ENCODE peak calls at places on chromosomes 12 and 14, in eight cellular contexts. J, Z, I, M, C, H, Q and O are unnamed samples.

GRCh38 chr14:77903233-77903632 is 103.3 kb downstream of the ADCK1 start:
- DNase-seq in I (no peak), Q (no peak), J (no peak), H (no peak), M (peak), C (no peak), Z (no peak), O (no peak)

GRCh38 chr14:104086210-104086660 is 735 bp downstream of the ASPG start:
- DNase-seq in H (no peak), M (no peak), J (no peak), Z (no peak), C (no peak), Q (no peak), I (no peak), O (no peak)

GRCh38 chr12:19893514-19893913 is 454.2 kb downstream of the AEBP2 start:
- DNase-seq in J (no peak), M (peak), Q (no peak), I (peak), H (no peak), Z (no peak), C (no peak), O (no peak)

GRCh38 chr14:100107236-100107635 is 42.0 kb downstream of the EVL start:
- DNase-seq in M (no peak), C (no peak), I (no peak), J (no peak), Z (no peak), H (no peak), Q (no peak), O (no peak)

GRCh38 chr14:60777856-60778578 is 43.5 kb downstream of the MNAT1 start:
- DNase-seq in M (peak), Q (no peak), Z (no peak), J (no peak), H (no peak), C (no peak), I (peak), O (peak)

GRCh38 chr12:42450248-42450647 is 124.3 kb downstream of the PPHLN1 start:
- DNase-seq in C (no peak), I (no peak), M (peak), J (no peak), H (no peak), Q (no peak), Z (no peak), O (no peak)

GRCh38 chr12:54173906-54174471 is 14.8 kb downstream of the SMUG1 start:
- DNase-seq in C (no peak), H (no peak), J (no peak), M (no peak), Q (no peak), I (no peak), Z (peak), O (no peak)

GRCh38 chr12:121189061-121189886 is 20.7 kb upstream of the P2RX4 start:
- DNase-seq in C (no peak), I (no peak), Z (no peak), Q (no peak), M (no peak), H (peak), J (no peak), O (no peak)

GRCh38 chr12:89880695-89881350 is 172.2 kb upstream of the ATP2B1 start:
- DNase-seq in I (no peak), J (no peak), Q (peak), H (no peak), M (no peak), Z (no peak), C (no peak), O (no peak)

GRCh38 chr14:54683882-54684794 is 117.2 kb downstream of the SAMD4A start:
- DNase-seq in C (no peak), H (no peak), J (no peak), Q (no peak), M (peak), I (peak), Z (no peak), O (peak)

GRCh38 chr12:13957576-13957975 is 23.8 kb downstream of the GRIN2B start:
- DNase-seq in I (no peak), Z (no peak), C (no peak), Q (no peak), H (no peak), J (no peak), M (no peak), O (no peak)

GRCh38 chr12:27622436-27623185 is 73.6 kb upstream of the REP15 start:
- DNase-seq in I (peak), H (no peak), C (no peak), Z (no peak), M (no peak), J (no peak), Q (no peak), O (no peak)